ENCODE peak calls at places on chromosome 9, in eight cellular contexts. P is activated CD4-positive, alpha-beta memory T cell treated with anti-CD3 and anti-CD28 coated beads for 36 hours; Y is NCI-H748 treated with DMSO at 0.1 percent for 48 hours; X is GM03348; W is A549; L is iris pigment epithelial cell; K is epithelial cell of esophagus; D is HEK293T. M is an unnamed sample.

GRCh38 chr9:99447951-99448350 is 225.9 kb downstream of the SEC61B start:
- DNase-seq in Y (no peak), L (no peak), X (no peak), W (no peak), K (no peak), D (no peak), P (no peak), M (no peak)

GRCh38 chr9:72726951-72727350 is 205.5 kb downstream of the TMC1 start:
- DNase-seq in L (peak; percentile 20), X (no peak), K (no peak), W (no peak), Y (no peak), P (no peak), D (no peak), M (no peak)

GRCh38 chr9:129078691-129079503 is 2.0 kb upstream of the DOLPP1 start:
- DNase-seq in L (no peak), W (no peak), X (no peak), Y (no peak), D (no peak), K (no peak), P (no peak), M (no peak)

GRCh38 chr9:114869845-114870244 is 60.5 kb downstream of the TNFSF8 start:
- DNase-seq in W (no peak), D (no peak), L (no peak), Y (peak; percentile 18), P (peak; percentile 43), K (no peak), X (no peak), M (peak; percentile 31)

GRCh38 chr9:134320916-134321570 is 5.2 kb upstream of the RXRA start:
- DNase-seq in X (no peak), Y (no peak), P (no peak), K (no peak), W (no peak), L (no peak), D (no peak), M (no peak)

GRCh38 chr9:16828335-16829281 is 41.9 kb downstream of the BNC2 start:
- DNase-seq in X (peak; percentile 71), P (no peak), Y (no peak), K (peak; percentile 31), W (no peak), L (peak; percentile 55), D (peak; percentile 28), M (peak; percentile 30)

GRCh38 chr9:127588740-127589506 is 23.2 kb upstream of the STXBP1 start:
- DNase-seq in Y (no peak), W (no peak), K (no peak), D (no peak), P (no peak), L (no peak), X (no peak), M (no peak)

GRCh38 chr9:84671651-84672467 is 2.3 kb downstream of the NTRK2 start:
- DNase-seq in Y (no peak), D (no peak), W (no peak), X (no peak), P (no peak), K (peak; percentile 31), L (no peak), M (no peak)

GRCh38 chr9:130327070-130327780 is 61.7 kb downstream of the HMCN2 start:
- DNase-seq in P (peak; percentile 20), D (peak; percentile 73), L (no peak), X (no peak), W (no peak), Y (no peak), K (no peak), M (peak; percentile 51)

GRCh38 chr9:104872959-104873850 is 54.8 kb downstream of the ABCA1 start:
- DNase-seq in Y (no peak), W (peak; percentile 74), D (no peak), K (peak; percentile 91), X (peak; percentile 84), L (peak; percentile 98), P (no peak), M (peak; percentile 94)

GRCh38 chr9:121826711-121827110 is 175.3 kb downstream of the DAB2IP start:
- DNase-seq in X (no peak), K (no peak), P (peak; percentile 4), L (no peak), W (no peak), Y (no peak), D (no peak), M (no peak)

GRCh38 chr9:94002316-94003140 is 47.4 kb upstream of the BARX1 start:
- DNase-seq in K (peak; percentile 64), L (peak; percentile 63), X (peak; percentile 48), D (peak; percentile 71), Y (peak; percentile 90), W (peak; percentile 57), P (peak; percentile 22), M (peak; percentile 51)

GRCh38 chr9:71769175-71770165 is 1.2 kb upstream of the CEMIP2 start:
- DNase-seq in P (peak; percentile 76), X (peak; percentile 64), K (peak; percentile 81), D (peak; percentile 53), L (peak; percentile 25), W (peak; percentile 88), Y (peak; percentile 57), M (peak; percentile 68)

GRCh38 chr9:16530669-16531461 is 339.6 kb downstream of the BNC2 start:
- DNase-seq in L (peak; percentile 61), X (no peak), K (peak; percentile 98), P (no peak), D (no peak), Y (peak; percentile 10), W (no peak), M (no peak)

GRCh38 chr9:19975499-19975898 is 186.7 kb upstream of the SLC24A2 start:
- DNase-seq in P (no peak), K (peak; percentile 66), X (no peak), L (peak; percentile 23), W (no peak), Y (no peak), D (no peak), M (no peak)

GRCh38 chr9:123763910-123764588 is 165.9 kb downstream of the DENND1A start:
- DNase-seq in L (peak; percentile 86), Y (no peak), W (peak; percentile 5), X (peak; percentile 56), P (no peak), D (no peak), K (peak; percentile 19), M (peak; percentile 24)

GRCh38 chr9:136007906-136008692 is 46.9 kb upstream of the UBAC1 start:
- DNase-seq in P (no peak), Y (no peak), W (peak; percentile 55), D (no peak), L (peak; percentile 77), K (peak; percentile 52), X (no peak), M (peak; percentile 71)

GRCh38 chr9:88187631-88188030 is 49.4 kb upstream of the SPATA31C2 start:
- DNase-seq in P (no peak), Y (no peak), L (peak; percentile 9), K (no peak), W (no peak), D (no peak), X (peak; percentile 65), M (no peak)